ENCODE peak calls at places on chromosomes 5 and 9, in nine cellular contexts. V is effector memory CD4-positive, alpha-beta T cell; N is mammary epithelial cell; H is right atrium auricular region; W is AG10803; F is cardiac fibroblast; I is HAP-1; E is body of pancreas; Z is HCT116. D is an unnamed sample.

GRCh38 chr9:123120131-123120530 is 86.7 kb downstream of the GPR21 start:
- DNase-seq in I (no peak), W (no peak), V (no peak), Z (no peak), N (no peak), F (no peak), E (no peak), H (no peak), D (no peak)

GRCh38 chr5:66769839-66770617 is 173.8 kb downstream of the MAST4 start:
- DNase-seq in E (no peak), F (peak), N (no peak), I (no peak), V (no peak), H (no peak), Z (no peak), W (no peak), D (no peak)

GRCh38 chr9:105328296-105328695 is 83.8 kb downstream of the SLC44A1 start:
- DNase-seq in F (no peak), I (no peak), V (no peak), E (no peak), W (no peak), N (no peak), Z (no peak), H (no peak), D (no peak)

GRCh38 chr5:159552751-159553150 is 222.5 kb upstream of the IL12B start:
- DNase-seq in Z (no peak), V (no peak), I (no peak), E (no peak), N (peak), F (peak), H (no peak), W (peak), D (peak)

GRCh38 chr9:86706391-86706790 is 240.9 kb downstream of the GAS1 start:
- DNase-seq in H (no peak), V (no peak), I (no peak), W (peak), N (peak), E (no peak), F (peak), Z (no peak), D (no peak)

GRCh38 chr9:130766031-130766903 is 68.8 kb upstream of the ABL1 start:
- DNase-seq in W (peak), F (no peak), E (no peak), H (no peak), Z (no peak), N (peak), I (no peak), V (no peak), D (no peak)

GRCh38 chr5:119063579-119064379 is 7.1 kb upstream of the DMXL1 start:
- DNase-seq in W (peak), N (peak), E (no peak), H (no peak), I (peak), F (peak), V (no peak), Z (no peak), D (peak)

GRCh38 chr5:135135530-135136201 is 101.6 kb upstream of the PITX1 start:
- DNase-seq in F (peak), N (peak), Z (peak), I (no peak), H (no peak), W (peak), V (no peak), E (no peak), D (no peak)

GRCh38 chr5:169413416-169413815 is 112.5 kb upstream of the SLIT3 start:
- DNase-seq in N (no peak), W (peak), V (no peak), F (no peak), E (no peak), H (no peak), I (no peak), Z (no peak), D (peak)

GRCh38 chr5:178234753-178235599 is 2.4 kb upstream of the PHYKPL start:
- DNase-seq in H (peak), Z (peak), I (peak), N (peak), F (peak), V (peak), E (peak), W (peak), D (peak)

GRCh38 chr9:88092699-88093359 is 45.4 kb downstream of the SPATA31C2 start:
- DNase-seq in F (peak), I (no peak), H (peak), V (no peak), W (peak), N (no peak), Z (no peak), E (no peak), D (peak)

GRCh38 chr5:88551724-88552345 is 283.2 kb upstream of the TMEM161B start:
- DNase-seq in F (no peak), H (no peak), E (no peak), Z (no peak), V (no peak), N (no peak), I (peak), W (no peak), D (no peak)

GRCh38 chr9:81456431-81456970 is 232.8 kb downstream of the TLE1 start:
- DNase-seq in W (peak), I (no peak), H (no peak), E (no peak), V (no peak), F (peak), Z (no peak), N (no peak), D (peak)

GRCh38 chr9:29214702-29215248 is 1641.5 kb upstream of the C9orf72 start:
- DNase-seq in F (no peak), E (no peak), V (no peak), I (no peak), H (no peak), N (peak), W (no peak), Z (no peak), D (no peak)

GRCh38 chr9:22103650-22104575 is 94.8 kb upstream of the CDKN2B start:
- DNase-seq in E (no peak), W (peak), V (no peak), H (no peak), N (peak), F (peak), Z (no peak), I (no peak), D (peak)

GRCh38 chr5:125402787-125403186 is 656.3 kb upstream of the ZNF608 start:
- DNase-seq in E (no peak), N (no peak), H (no peak), I (no peak), V (no peak), W (no peak), Z (no peak), F (no peak), D (no peak)

GRCh38 chr9:6428940-6429889 is 16.2 kb downstream of the UHRF2 start:
- DNase-seq in E (no peak), W (no peak), N (no peak), Z (no peak), H (no peak), F (no peak), I (no peak), V (no peak), D (no peak)

GRCh38 chr5:65588694-65589093 is 25.6 kb downstream of the PPWD1 start:
- DNase-seq in Z (no peak), W (no peak), N (no peak), H (no peak), E (no peak), I (no peak), V (no peak), F (peak), D (no peak)

GRCh38 chr9:75651709-75652108 is 238.8 kb upstream of the PCSK5 start:
- DNase-seq in H (no peak), E (no peak), F (no peak), Z (no peak), I (no peak), V (no peak), N (no peak), W (no peak), D (no peak)

GRCh38 chr5:50791813-50792212 is 125.4 kb downstream of the PARP8 start:
- DNase-seq in W (no peak), F (no peak), Z (no peak), V (no peak), E (no peak), H (no peak), N (no peak), I (no peak), D (no peak)

GRCh38 chr5:153752890-153753289 is 262.4 kb downstream of the GRIA1 start:
- DNase-seq in Z (no peak), W (peak), N (no peak), I (no peak), H (no peak), V (no peak), F (no peak), E (no peak), D (no peak)

GRCh38 chr5:21806943-21807342 is 1046.2 kb downstream of the CDH12 start:
- DNase-seq in V (no peak), W (peak), H (no peak), E (no peak), N (peak), F (peak), Z (no peak), I (no peak), D (peak)

GRCh38 chr5:127844631-127845030 is 141.4 kb downstream of the CCDC192 start:
- DNase-seq in F (no peak), V (no peak), I (no peak), E (no peak), Z (no peak), N (no peak), W (no peak), H (no peak), D (no peak)

GRCh38 chr9:114016629-114017423 is 61.3 kb downstream of the AMBP start:
- DNase-seq in Z (no peak), N (no peak), H (no peak), V (no peak), F (no peak), I (no peak), W (no peak), E (peak), D (no peak)

GRCh38 chr9:14749738-14750137 is 27.2 kb upstream of the CER1 start:
- DNase-seq in Z (no peak), F (no peak), N (no peak), V (no peak), I (no peak), W (no peak), H (no peak), E (no peak), D (no peak)

GRCh38 chr5:161399996-161400562 is 146.4 kb downstream of the GABRB2 start:
- DNase-seq in N (no peak), H (no peak), V (no peak), Z (no peak), E (peak), F (no peak), I (no peak), W (no peak), D (no peak)

GRCh38 chr9:114616684-114617520 is 5.8 kb downstream of the TMEM268 start:
- DNase-seq in V (no peak), Z (no peak), E (peak), F (no peak), H (peak), W (no peak), N (no peak), I (no peak), D (no peak)

GRCh38 chr5:157651623-157652376 is 438 bp downstream of the SOX30 start:
- DNase-seq in Z (no peak), V (peak), F (peak), W (peak), I (no peak), H (no peak), E (peak), N (peak), D (no peak)

GRCh38 chr5:157651011-157651611 is 1.1 kb downstream of the SOX30 start:
- DNase-seq in I (no peak), H (no peak), W (no peak), F (no peak), Z (no peak), N (no peak), V (no peak), E (no peak), D (no peak)

GRCh38 chr5:157648275-157648990 is 3.8 kb downstream of the SOX30 start:
- DNase-seq in V (no peak), W (no peak), I (no peak), F (peak), H (no peak), N (no peak), E (no peak), Z (no peak), D (no peak)

GRCh38 chr5:157649091-157649490 is 3.1 kb downstream of the SOX30 start:
- DNase-seq in F (no peak), W (no peak), E (no peak), N (no peak), Z (no peak), H (no peak), V (no peak), I (no peak), D (no peak)

GRCh38 chr5:157652377-157652692 is at the start of gene SOX30:
- DNase-seq in F (no peak), N (no peak), H (no peak), E (no peak), V (no peak), W (no peak), Z (no peak), I (no peak), D (no peak)
- H3K4me3 ChIP-seq in F (peak), N (peak), H (peak), E (no peak), V (peak), W (peak), Z (no peak), I (no peak), D (peak)

GRCh38 chr5:32589431-32589830 is 4.1 kb downstream of the SUB1 start:
- DNase-seq in V (no peak), Z (no peak), I (no peak), F (no peak), E (no peak), N (no peak), H (no peak), W (no peak), D (no peak)
- H3K4me3 ChIP-seq in V (no peak), Z (no peak), I (no peak), F (no peak), E (no peak), N (no peak), H (no peak), W (no peak), D (no peak)

DNA sequence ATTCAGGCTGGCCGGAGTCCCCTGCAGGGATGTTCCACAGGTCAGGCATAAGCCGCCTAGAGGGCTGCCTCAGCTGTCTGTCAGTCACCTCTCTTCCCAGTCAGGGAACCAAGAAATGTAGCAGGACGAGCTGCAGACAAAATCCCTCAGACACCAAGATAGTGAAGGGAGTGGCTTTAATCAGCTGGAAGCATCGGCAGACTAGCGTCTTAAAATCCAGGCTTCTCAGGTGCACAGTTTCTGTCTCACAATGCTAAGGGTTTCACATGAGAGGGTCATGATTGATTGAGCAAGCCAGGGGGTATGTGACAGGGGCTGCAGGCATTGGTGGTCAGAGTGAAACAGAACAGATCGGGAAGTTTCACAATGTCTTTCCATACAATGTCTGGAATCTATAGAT is 247.2 kb downstream of the CDH10 start:
- DNase-seq in W (no peak), V (no peak), F (no peak), H (no peak), E (no peak), N (no peak), Z (no peak), I (no peak), D (no peak)
- H3K4me3 ChIP-seq in W (no peak), V (no peak), F (no peak), H (no peak), E (no peak), N (no peak), Z (no peak), I (no peak), D (no peak)

GRCh38 chr9:134916161-134916665 is 1.5 kb downstream of the FCN1 start:
- DNase-seq in E (no peak), N (no peak), Z (no peak), F (no peak), V (no peak), I (no peak), H (no peak), W (no peak), D (no peak)

GRCh38 chr9:134915046-134915930 is 2.4 kb downstream of the FCN1 start:
- DNase-seq in F (no peak), I (no peak), E (no peak), H (no peak), N (no peak), W (no peak), Z (no peak), V (no peak), D (no peak)

GRCh38 chr9:134918646-134919045 is 934 bp upstream of the FCN1 start:
- DNase-seq in H (no peak), F (no peak), E (no peak), Z (no peak), W (no peak), V (no peak), I (no peak), N (no peak), D (no peak)

GRCh38 chr9:134919316-134919715 is 1.6 kb upstream of the FCN1 start:
- DNase-seq in N (no peak), I (no peak), F (no peak), Z (no peak), H (no peak), W (no peak), E (no peak), V (no peak), D (no peak)

DNA sequence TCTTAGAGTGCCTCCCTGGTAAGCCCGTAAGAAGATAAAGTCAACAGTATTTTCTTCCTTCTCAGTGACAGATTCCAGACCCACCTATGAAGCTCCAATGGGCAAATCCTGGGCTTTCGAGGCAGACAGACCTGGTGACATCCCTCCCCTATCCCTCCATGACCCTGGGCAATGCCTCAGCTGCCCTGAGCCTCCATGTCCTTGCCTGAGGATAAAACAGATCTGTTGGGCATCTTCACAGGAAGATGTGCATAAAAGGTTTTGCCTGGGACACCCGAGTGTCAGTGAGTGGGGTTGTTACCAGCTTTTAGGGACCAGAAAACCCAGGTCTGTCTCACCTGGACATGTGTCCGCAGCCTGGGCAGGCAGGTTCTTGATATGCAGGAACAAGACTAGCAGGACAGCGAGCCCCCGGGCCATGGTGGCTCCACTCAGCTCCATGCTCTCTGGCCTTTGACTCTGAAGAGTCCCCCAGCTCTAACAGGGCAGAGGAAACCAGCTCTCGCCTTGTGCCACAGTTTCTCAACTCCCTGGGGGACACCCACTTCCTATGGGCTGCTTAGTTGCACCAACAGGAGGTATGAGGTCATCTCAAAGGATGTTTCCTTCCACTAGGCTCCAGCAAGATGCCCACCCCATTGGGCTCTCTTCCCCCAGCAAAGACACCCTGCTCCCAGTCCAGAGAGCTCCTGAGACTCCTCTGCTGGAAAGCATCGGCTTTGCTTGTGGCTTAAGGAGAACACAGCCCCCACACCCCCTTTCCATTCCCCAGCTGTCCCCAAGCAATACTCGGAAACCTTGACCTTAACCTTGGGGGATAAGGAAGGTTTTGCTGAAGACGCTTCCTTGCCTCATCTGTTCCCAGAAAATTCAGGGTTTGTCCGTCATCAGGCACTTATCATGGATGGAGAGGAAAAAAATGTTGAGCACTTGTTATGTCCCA is at the start of gene FCN1:
- DNase-seq in E (no peak), W (no peak), N (no peak), I (no peak), H (no peak), Z (no peak), V (no peak), F (no peak), D (no peak)
- H3K4me3 ChIP-seq in E (no peak), W (no peak), N (no peak), I (no peak), H (no peak), Z (no peak), V (no peak), F (no peak), D (no peak)

DNA sequence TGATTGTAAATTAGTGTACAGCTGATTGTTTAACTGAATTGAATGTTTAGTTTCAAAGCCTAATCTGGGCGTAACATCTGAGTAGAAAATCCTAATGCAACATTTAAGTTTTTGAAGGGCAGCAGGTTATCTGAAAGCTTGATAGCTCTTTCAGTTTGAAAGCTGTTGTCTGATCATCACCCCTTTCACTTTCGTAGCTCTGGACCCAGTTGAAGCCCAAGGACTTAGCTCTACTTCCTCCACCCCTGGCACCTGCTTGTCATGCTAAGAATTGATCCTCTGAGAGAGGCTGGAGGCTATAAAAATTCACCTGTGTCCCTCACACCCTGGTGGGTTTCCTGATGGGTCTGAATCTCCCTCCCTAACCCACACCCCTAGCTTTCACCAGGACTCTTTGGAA is 86.0 kb downstream of the ZFAND5 start:
- DNase-seq in N (no peak), Z (no peak), V (no peak), W (no peak), F (no peak), H (no peak), I (no peak), E (no peak), D (no peak)
- H3K4me3 ChIP-seq in N (no peak), Z (no peak), V (no peak), W (no peak), F (no peak), H (no peak), I (no peak), E (no peak), D (no peak)

GRCh38 chr9:98254236-98255063 is 999 bp downstream of the TBC1D2 start:
- DNase-seq in F (peak), H (no peak), N (peak), E (no peak), W (peak), V (no peak), I (no peak), Z (no peak), D (no peak)

GRCh38 chr9:98251554-98251953 is 3.9 kb downstream of the TBC1D2 start:
- DNase-seq in E (no peak), H (no peak), W (peak), Z (peak), F (peak), V (no peak), I (no peak), N (peak), D (peak)

GRCh38 chr9:98255064-98255577 is 328 bp downstream of the TBC1D2 start:
- DNase-seq in H (no peak), E (no peak), F (peak), N (no peak), V (no peak), I (no peak), W (peak), Z (no peak), D (peak)

GRCh38 chr9:98255578-98256296 is at the start of gene TBC1D2:
- DNase-seq in Z (peak), W (peak), E (peak), V (peak), N (peak), H (peak), F (peak), I (peak), D (peak)

DNA sequence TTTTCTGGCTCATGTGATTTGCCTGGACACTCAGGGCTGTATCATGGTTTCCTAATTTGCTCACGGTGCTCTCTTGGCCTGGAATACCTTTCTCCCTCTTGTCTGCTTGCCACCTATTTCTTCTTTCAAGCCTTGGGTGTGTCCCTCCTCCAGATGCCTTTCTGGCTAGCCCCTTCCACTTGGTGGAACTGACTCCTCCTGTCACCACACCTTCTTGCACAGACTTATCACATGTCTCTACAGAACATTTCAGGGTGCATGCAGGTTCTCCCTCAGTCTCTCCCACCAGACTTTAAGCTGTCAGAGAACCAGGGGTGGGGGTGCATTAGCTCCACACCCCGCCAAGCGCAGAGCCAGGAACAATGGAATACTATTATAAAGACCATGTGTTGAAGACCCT is 1.9 kb downstream of the TBC1D2 start:
- DNase-seq in E (no peak), N (no peak), F (no peak), V (no peak), Z (no peak), W (no peak), H (no peak), I (no peak), D (no peak)
- H3K4me3 ChIP-seq in E (no peak), N (peak), F (no peak), V (no peak), Z (no peak), W (peak), H (no peak), I (no peak), D (peak)